ENCODE peak calls at places on chromosomes 3 and 15, in ten cellular contexts. One of them, this sample, is unnamed.

GRCh38 chr3:110293660-110294059 is 778.0 kb upstream of the NECTIN3 start:
- DNase-seq in ACHN: no peak
- DNase-seq in smooth muscle cell of the brain vasculature: no peak
- DNase-seq in HEK293T: no peak
- DNase-seq in CD4-positive, alpha-beta memory T cell: no peak
- DNase-seq in WERI-Rb-1: no peak
- DNase-seq in foreskin fibroblast: peak
- DNase-seq in activated CD4-positive, alpha-beta memory T cell treated with anti-CD3 and anti-CD28 coated beads, Interleukin-2, amount 10 ng/mL, durations not matched to agents 7 days and 5 days: no peak
- DNase-seq in nephron progenitor cell: no peak
- DNase-seq in progenitor cell of endocrine pancreas: no peak
- DNase-seq in this sample: no peak

GRCh38 chr15:62071711-62072308 is 5.0 kb downstream of the C2CD4A start:
- DNase-seq in ACHN: peak
- DNase-seq in smooth muscle cell of the brain vasculature: no peak
- DNase-seq in HEK293T: no peak
- DNase-seq in CD4-positive, alpha-beta memory T cell: peak
- DNase-seq in WERI-Rb-1: no peak
- DNase-seq in foreskin fibroblast: no peak
- DNase-seq in activated CD4-positive, alpha-beta memory T cell treated with anti-CD3 and anti-CD28 coated beads, Interleukin-2, amount 10 ng/mL, durations not matched to agents 7 days and 5 days: no peak
- DNase-seq in nephron progenitor cell: no peak
- DNase-seq in progenitor cell of endocrine pancreas: no peak
- DNase-seq in this sample: peak

GRCh38 chr3:5221701-5222100 is 34.2 kb downstream of the EDEM1 start:
- DNase-seq in ACHN: no peak
- DNase-seq in smooth muscle cell of the brain vasculature: no peak
- DNase-seq in HEK293T: no peak
- DNase-seq in CD4-positive, alpha-beta memory T cell: no peak
- DNase-seq in WERI-Rb-1: no peak
- DNase-seq in foreskin fibroblast: no peak
- DNase-seq in activated CD4-positive, alpha-beta memory T cell treated with anti-CD3 and anti-CD28 coated beads, Interleukin-2, amount 10 ng/mL, durations not matched to agents 7 days and 5 days: no peak
- DNase-seq in nephron progenitor cell: no peak
- DNase-seq in progenitor cell of endocrine pancreas: no peak
- DNase-seq in this sample: no peak

GRCh38 chr15:92899910-92900711 is at the start of gene CHD2:
- DNase-seq in ACHN: peak
- DNase-seq in smooth muscle cell of the brain vasculature: peak
- DNase-seq in HEK293T: peak
- DNase-seq in CD4-positive, alpha-beta memory T cell: peak
- DNase-seq in WERI-Rb-1: peak
- DNase-seq in foreskin fibroblast: peak
- DNase-seq in activated CD4-positive, alpha-beta memory T cell treated with anti-CD3 and anti-CD28 coated beads, Interleukin-2, amount 10 ng/mL, durations not matched to agents 7 days and 5 days: peak
- DNase-seq in nephron progenitor cell: peak
- DNase-seq in progenitor cell of endocrine pancreas: peak
- DNase-seq in this sample: peak

GRCh38 chr15:91520848-91521247 is 332.7 kb upstream of the SLCO3A1 start:
- DNase-seq in ACHN: no peak
- DNase-seq in smooth muscle cell of the brain vasculature: no peak
- DNase-seq in HEK293T: no peak
- DNase-seq in CD4-positive, alpha-beta memory T cell: no peak
- DNase-seq in WERI-Rb-1: no peak
- DNase-seq in foreskin fibroblast: no peak
- DNase-seq in activated CD4-positive, alpha-beta memory T cell treated with anti-CD3 and anti-CD28 coated beads, Interleukin-2, amount 10 ng/mL, durations not matched to agents 7 days and 5 days: no peak
- DNase-seq in nephron progenitor cell: no peak
- DNase-seq in progenitor cell of endocrine pancreas: no peak
- DNase-seq in this sample: no peak

GRCh38 chr15:27675571-27675970 is 423.5 kb downstream of the OCA2 start:
- DNase-seq in ACHN: no peak
- DNase-seq in smooth muscle cell of the brain vasculature: no peak
- DNase-seq in HEK293T: no peak
- DNase-seq in CD4-positive, alpha-beta memory T cell: no peak
- DNase-seq in WERI-Rb-1: no peak
- DNase-seq in foreskin fibroblast: no peak
- DNase-seq in activated CD4-positive, alpha-beta memory T cell treated with anti-CD3 and anti-CD28 coated beads, Interleukin-2, amount 10 ng/mL, durations not matched to agents 7 days and 5 days: no peak
- DNase-seq in nephron progenitor cell: no peak
- DNase-seq in progenitor cell of endocrine pancreas: no peak
- DNase-seq in this sample: no peak

GRCh38 chr3:31960793-31961431 is 20.1 kb downstream of the OSBPL10 start:
- DNase-seq in ACHN: peak
- DNase-seq in smooth muscle cell of the brain vasculature: no peak
- DNase-seq in HEK293T: no peak
- DNase-seq in CD4-positive, alpha-beta memory T cell: no peak
- DNase-seq in WERI-Rb-1: no peak
- DNase-seq in foreskin fibroblast: peak
- DNase-seq in activated CD4-positive, alpha-beta memory T cell treated with anti-CD3 and anti-CD28 coated beads, Interleukin-2, amount 10 ng/mL, durations not matched to agents 7 days and 5 days: no peak
- DNase-seq in nephron progenitor cell: no peak
- DNase-seq in progenitor cell of endocrine pancreas: no peak
- DNase-seq in this sample: no peak

GRCh38 chr3:61464785-61465184 is 96.6 kb upstream of the PTPRG start:
- DNase-seq in ACHN: no peak
- DNase-seq in smooth muscle cell of the brain vasculature: no peak
- DNase-seq in HEK293T: no peak
- DNase-seq in CD4-positive, alpha-beta memory T cell: no peak
- DNase-seq in WERI-Rb-1: no peak
- DNase-seq in foreskin fibroblast: no peak
- DNase-seq in activated CD4-positive, alpha-beta memory T cell treated with anti-CD3 and anti-CD28 coated beads, Interleukin-2, amount 10 ng/mL, durations not matched to agents 7 days and 5 days: no peak
- DNase-seq in nephron progenitor cell: no peak
- DNase-seq in progenitor cell of endocrine pancreas: no peak
- DNase-seq in this sample: no peak

GRCh38 chr3:47661121-47661752 is 82.6 kb upstream of the CSPG5 start:
- DNase-seq in ACHN: peak
- DNase-seq in smooth muscle cell of the brain vasculature: peak
- DNase-seq in HEK293T: no peak
- DNase-seq in CD4-positive, alpha-beta memory T cell: no peak
- DNase-seq in WERI-Rb-1: no peak
- DNase-seq in foreskin fibroblast: peak
- DNase-seq in activated CD4-positive, alpha-beta memory T cell treated with anti-CD3 and anti-CD28 coated beads, Interleukin-2, amount 10 ng/mL, durations not matched to agents 7 days and 5 days: no peak
- DNase-seq in nephron progenitor cell: no peak
- DNase-seq in progenitor cell of endocrine pancreas: no peak
- DNase-seq in this sample: no peak

GRCh38 chr3:136711277-136711676 is 40.9 kb downstream of the STAG1 start:
- DNase-seq in ACHN: no peak
- DNase-seq in smooth muscle cell of the brain vasculature: no peak
- DNase-seq in HEK293T: no peak
- DNase-seq in CD4-positive, alpha-beta memory T cell: no peak
- DNase-seq in WERI-Rb-1: no peak
- DNase-seq in foreskin fibroblast: no peak
- DNase-seq in activated CD4-positive, alpha-beta memory T cell treated with anti-CD3 and anti-CD28 coated beads, Interleukin-2, amount 10 ng/mL, durations not matched to agents 7 days and 5 days: no peak
- DNase-seq in nephron progenitor cell: no peak
- DNase-seq in progenitor cell of endocrine pancreas: no peak
- DNase-seq in this sample: no peak

GRCh38 chr15:67142142-67143092 is 77.0 kb downstream of the SMAD3 start:
- DNase-seq in ACHN: peak
- DNase-seq in smooth muscle cell of the brain vasculature: no peak
- DNase-seq in HEK293T: no peak
- DNase-seq in CD4-positive, alpha-beta memory T cell: no peak
- DNase-seq in WERI-Rb-1: no peak
- DNase-seq in foreskin fibroblast: peak
- DNase-seq in activated CD4-positive, alpha-beta memory T cell treated with anti-CD3 and anti-CD28 coated beads, Interleukin-2, amount 10 ng/mL, durations not matched to agents 7 days and 5 days: no peak
- DNase-seq in nephron progenitor cell: no peak
- DNase-seq in progenitor cell of endocrine pancreas: no peak
- DNase-seq in this sample: no peak

GRCh38 chr15:28098766-28099554 is at the start of gene OCA2:
- DNase-seq in ACHN: peak
- DNase-seq in smooth muscle cell of the brain vasculature: peak
- DNase-seq in HEK293T: peak
- DNase-seq in CD4-positive, alpha-beta memory T cell: peak
- DNase-seq in WERI-Rb-1: peak
- DNase-seq in foreskin fibroblast: peak
- DNase-seq in activated CD4-positive, alpha-beta memory T cell treated with anti-CD3 and anti-CD28 coated beads, Interleukin-2, amount 10 ng/mL, durations not matched to agents 7 days and 5 days: peak
- DNase-seq in nephron progenitor cell: peak
- DNase-seq in progenitor cell of endocrine pancreas: peak
- DNase-seq in this sample: peak

GRCh38 chr3:108486910-108487309 is 23.5 kb downstream of the MYH15 start:
- DNase-seq in ACHN: peak
- DNase-seq in smooth muscle cell of the brain vasculature: no peak
- DNase-seq in HEK293T: peak
- DNase-seq in CD4-positive, alpha-beta memory T cell: no peak
- DNase-seq in WERI-Rb-1: peak
- DNase-seq in foreskin fibroblast: peak
- DNase-seq in activated CD4-positive, alpha-beta memory T cell treated with anti-CD3 and anti-CD28 coated beads, Interleukin-2, amount 10 ng/mL, durations not matched to agents 7 days and 5 days: no peak
- DNase-seq in nephron progenitor cell: peak
- DNase-seq in progenitor cell of endocrine pancreas: no peak
- DNase-seq in this sample: no peak

GRCh38 chr15:80309769-80310384 is 57.9 kb upstream of the CTXND1 start:
- DNase-seq in ACHN: peak
- DNase-seq in smooth muscle cell of the brain vasculature: no peak
- DNase-seq in HEK293T: peak
- DNase-seq in CD4-positive, alpha-beta memory T cell: no peak
- DNase-seq in WERI-Rb-1: peak
- DNase-seq in foreskin fibroblast: peak
- DNase-seq in activated CD4-positive, alpha-beta memory T cell treated with anti-CD3 and anti-CD28 coated beads, Interleukin-2, amount 10 ng/mL, durations not matched to agents 7 days and 5 days: no peak
- DNase-seq in nephron progenitor cell: peak
- DNase-seq in progenitor cell of endocrine pancreas: no peak
- DNase-seq in this sample: no peak

GRCh38 chr15:68330911-68331310 is 53.4 kb downstream of the FEM1B start:
- DNase-seq in ACHN: no peak
- DNase-seq in smooth muscle cell of the brain vasculature: no peak
- DNase-seq in HEK293T: no peak
- DNase-seq in CD4-positive, alpha-beta memory T cell: no peak
- DNase-seq in WERI-Rb-1: no peak
- DNase-seq in foreskin fibroblast: no peak
- DNase-seq in activated CD4-positive, alpha-beta memory T cell treated with anti-CD3 and anti-CD28 coated beads, Interleukin-2, amount 10 ng/mL, durations not matched to agents 7 days and 5 days: no peak
- DNase-seq in nephron progenitor cell: no peak
- DNase-seq in progenitor cell of endocrine pancreas: no peak
- DNase-seq in this sample: no peak

GRCh38 chr15:99306694-99307338 is 55.5 kb downstream of the LRRC28 start:
- DNase-seq in ACHN: no peak
- DNase-seq in smooth muscle cell of the brain vasculature: no peak
- DNase-seq in HEK293T: peak
- DNase-seq in CD4-positive, alpha-beta memory T cell: no peak
- DNase-seq in WERI-Rb-1: peak
- DNase-seq in foreskin fibroblast: no peak
- DNase-seq in activated CD4-positive, alpha-beta memory T cell treated with anti-CD3 and anti-CD28 coated beads, Interleukin-2, amount 10 ng/mL, durations not matched to agents 7 days and 5 days: no peak
- DNase-seq in nephron progenitor cell: no peak
- DNase-seq in progenitor cell of endocrine pancreas: no peak
- DNase-seq in this sample: no peak

GRCh38 chr3:171260430-171260829 is 199.8 kb downstream of the TNIK start:
- DNase-seq in ACHN: no peak
- DNase-seq in smooth muscle cell of the brain vasculature: no peak
- DNase-seq in HEK293T: no peak
- DNase-seq in CD4-positive, alpha-beta memory T cell: no peak
- DNase-seq in WERI-Rb-1: no peak
- DNase-seq in foreskin fibroblast: no peak
- DNase-seq in activated CD4-positive, alpha-beta memory T cell treated with anti-CD3 and anti-CD28 coated beads, Interleukin-2, amount 10 ng/mL, durations not matched to agents 7 days and 5 days: no peak
- DNase-seq in nephron progenitor cell: no peak
- DNase-seq in progenitor cell of endocrine pancreas: no peak
- DNase-seq in this sample: no peak

This sample was measured in central memory CD4-positive, alpha-beta T cell.